ENCODE peak calls at places on chromosomes 4 and X, in four cellular contexts. W, O, G and U are unnamed samples.

GRCh38 chrX:46762963-46763362 is 4.0 kb upstream of the SLC9A7 start:
- DNase-seq in W (no peak), G (no peak), O (no peak), U (no peak)

GRCh38 chrX:136933617-136934145 is 53.2 kb upstream of the RBMX start:
- DNase-seq in O (no peak), W (no peak), G (no peak), U (no peak)

GRCh38 chr4:84927428-84927827 is 39.1 kb downstream of the WDFY3 start:
- DNase-seq in O (no peak), W (no peak), G (no peak), U (no peak)

GRCh38 chr4:138217567-138217966 is 24.6 kb downstream of the SLC7A11 start:
- DNase-seq in G (no peak), W (no peak), O (no peak), U (no peak)

GRCh38 chr4:105548483-105548882 is 3.9 kb upstream of the ARHGEF38 start:
- DNase-seq in O (no peak), G (no peak), W (peak; percentile 6), U (no peak)

GRCh38 chr4:138494931-138495330 is 252.8 kb upstream of the SLC7A11 start:
- DNase-seq in O (peak; percentile 4), G (peak; percentile 11), W (peak; percentile 57), U (peak; percentile 12)

GRCh38 chr4:100657187-100657586 is 139.4 kb upstream of the EMCN start:
- DNase-seq in O (no peak), W (no peak), G (no peak), U (no peak)

GRCh38 chrX:119654112-119654531 is 38.8 kb downstream of the SEPTIN6 start:
- DNase-seq in G (no peak), W (no peak), O (no peak), U (no peak)

GRCh38 chr4:68773699-68774098 is 42.1 kb upstream of the UGT2B10 start:
- DNase-seq in O (no peak), G (no peak), W (no peak), U (no peak)

GRCh38 chr4:16667464-16667863 is 231.0 kb downstream of the LDB2 start:
- DNase-seq in O (no peak), W (no peak), G (no peak), U (no peak)

GRCh38 chr4:95289028-95289634 is 259.6 kb downstream of the UNC5C start:
- DNase-seq in O (no peak), G (peak; percentile 89), W (peak; percentile 44), U (no peak)

GRCh38 chrX:9786839-9787635 is 808 bp downstream of the SHROOM2 start:
- DNase-seq in W (no peak), O (no peak), G (no peak), U (no peak)

GRCh38 chrX:9327747-9328145 is 137.1 kb upstream of the TBL1X start:
- DNase-seq in O (no peak), W (peak; percentile 46), G (no peak), U (no peak)

GRCh38 chr4:90328558-90328957 is 201.4 kb downstream of the CCSER1 start:
- DNase-seq in G (no peak), W (no peak), O (no peak), U (no peak)

GRCh38 chr4:115042496-115042895 is 70.9 kb downstream of the NDST4 start:
- DNase-seq in O (no peak), G (no peak), W (peak; percentile 6), U (peak; percentile 4)

GRCh38 chrX:42616981-42617380 is 161.0 kb downstream of the PPP1R2C start:
- DNase-seq in G (no peak), W (no peak), O (no peak), U (no peak)

GRCh38 chr4:107261241-107261874 is 225.2 kb upstream of the DKK2 start:
- DNase-seq in O (no peak), W (no peak), G (no peak), U (no peak)

GRCh38 chr4:182600093-182600492 is 317.1 kb downstream of the DCTD start:
- DNase-seq in W (no peak), G (no peak), O (no peak), U (no peak)

GRCh38 chrX:122913764-122914163 is 270.3 kb upstream of the GRIA3 start:
- DNase-seq in W (no peak), O (no peak), G (no peak), U (no peak)

GRCh38 chrX:136425996-136426395 is 61.8 kb upstream of the BRS3 start:
- DNase-seq in G (no peak), W (no peak), O (no peak), U (no peak)

GRCh38 chr4:126544276-126544675 is 1088.5 kb upstream of the INTU start:
- DNase-seq in G (no peak), W (no peak), O (no peak), U (no peak)

GRCh38 chrX:21374163-21374993 is at the start of gene CNKSR2:
- DNase-seq in O (no peak), G (no peak), W (peak; percentile 78), U (no peak)

GRCh38 chr4:71262161-71262560 is 76.7 kb upstream of the SLC4A4 start:
- DNase-seq in O (no peak), G (no peak), W (no peak), U (no peak)

GRCh38 chrX:151680805-151681204 is 14.5 kb upstream of the PRRG3 start:
- DNase-seq in O (peak; percentile 12), G (peak; percentile 78), W (peak; percentile 58), U (peak; percentile 45)

GRCh38 chr4:114654607-114655006 is 56.0 kb downstream of the UGT8 start:
- DNase-seq in G (no peak), W (no peak), O (no peak), U (no peak)

GRCh38 chr4:99402765-99403164 is 32.4 kb downstream of the ADH7 start:
- DNase-seq in O (no peak), G (peak; percentile 6), W (no peak), U (no peak)

GRCh38 chrX:51743179-51743957 is at the start of gene GSPT2:
- DNase-seq in O (peak; percentile 34), W (peak; percentile 83), G (peak; percentile 67), U (no peak)

GRCh38 chrX:110383414-110383813 is 24.8 kb downstream of the RTL9 start:
- DNase-seq in O (no peak), G (no peak), W (no peak), U (no peak)

GRCh38 chr4:33068539-33068938 is 2348.4 kb downstream of the PCDH7 start:
- DNase-seq in W (no peak), G (no peak), O (no peak), U (no peak)
- TF ChIP-seq POLR2AphosphoS2 in W (no peak), G (no peak), O (no peak), U (no peak)

GRCh38 chrX:66680451-66680850 is 41.6 kb upstream of the EDA2R start:
- DNase-seq in W (no peak), O (no peak), G (no peak), U (no peak)

GRCh38 chrX:66684196-66684595 is 45.3 kb upstream of the EDA2R start:
- DNase-seq in G (no peak), W (no peak), O (no peak), U (no peak)
- TF ChIP-seq POLR2AphosphoS2 in G (no peak), W (no peak), O (no peak), U (no peak)

DNA sequence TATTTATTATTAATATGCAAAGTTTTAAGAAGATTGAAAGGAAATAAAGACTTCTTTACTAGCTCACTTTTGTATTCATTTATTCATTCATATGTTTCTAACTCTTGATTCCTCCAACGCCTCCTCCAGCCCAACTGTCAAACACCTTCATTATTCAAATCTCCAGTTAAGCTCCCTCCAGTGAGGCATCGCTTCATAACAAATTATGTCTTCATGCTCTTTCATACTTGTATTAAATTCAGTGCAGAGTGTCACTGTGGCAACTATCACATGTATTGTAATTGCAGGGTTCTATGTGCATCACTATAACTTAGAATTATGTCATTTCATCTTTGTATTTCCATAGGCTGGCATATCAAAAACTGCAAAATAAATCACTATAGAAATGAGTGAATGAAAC is 1394.2 kb upstream of the PCDH7 start:
- DNase-seq in W (no peak), G (no peak), O (no peak), U (no peak)
- TF ChIP-seq POLR2AphosphoS2 in W (no peak), G (no peak), O (no peak), U (no peak)

GRCh38 chr4:173074501-173074946 is 94.1 kb upstream of the GALNT7 start:
- DNase-seq in W (peak; percentile 39), O (no peak), G (no peak), U (no peak)
- TF ChIP-seq POLR2AphosphoS2 in W (no peak), O (no peak), G (no peak), U (no peak)

DNA sequence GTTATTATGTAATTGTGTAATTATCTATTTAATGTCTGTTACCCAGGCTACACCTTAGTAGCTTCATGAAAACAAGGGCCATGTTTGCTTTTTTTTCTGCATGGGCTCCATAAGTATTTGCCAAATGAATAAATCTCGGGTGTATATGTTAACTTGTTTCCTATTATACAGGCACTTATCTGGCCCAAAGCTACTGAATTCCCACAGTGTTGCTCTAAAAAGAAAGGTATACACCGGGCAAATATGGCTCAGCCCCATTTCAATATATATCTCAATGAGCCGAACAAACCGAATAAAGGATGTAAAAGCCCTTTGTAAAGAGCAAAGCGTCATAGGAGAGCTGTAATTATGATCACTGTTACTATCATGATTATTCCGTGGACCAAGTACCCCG is 767 bp downstream of the PAQR3 start:
- DNase-seq in O (no peak), W (no peak), G (no peak), U (no peak)
- TF ChIP-seq POLR2AphosphoS2 in O (no peak), W (no peak), G (no peak), U (no peak)

GRCh38 chr4:74456849-74457395 is 12.0 kb downstream of the AREG start:
- DNase-seq in G (no peak), W (peak; percentile 35), O (no peak), U (no peak)
- TF ChIP-seq POLR2AphosphoS2 in G (no peak), W (no peak), O (no peak), U (no peak)

GRCh38 chr4:80008351-80008750 is 64.7 kb downstream of the ANTXR2 start:
- DNase-seq in W (no peak), G (no peak), O (no peak), U (no peak)
- TF ChIP-seq POLR2AphosphoS2 in W (no peak), G (no peak), O (no peak), U (no peak)

GRCh38 chr4:47664051-47664826 is 173.6 kb downstream of the CORIN start:
- DNase-seq in O (no peak), G (no peak), W (no peak), U (no peak)

GRCh38 chr4:47668256-47668655 is 169.6 kb downstream of the CORIN start:
- DNase-seq in G (no peak), O (no peak), W (no peak), U (no peak)

GRCh38 chr4:47667552-47667951 is 170.3 kb downstream of the CORIN start:
- DNase-seq in O (no peak), W (no peak), G (no peak), U (no peak)

GRCh38 chr4:47668810-47669408 is 169.0 kb downstream of the CORIN start:
- DNase-seq in G (peak; percentile 57), O (no peak), W (peak; percentile 44), U (peak; percentile 32)

GRCh38 chr4:47662975-47663374 is 174.9 kb downstream of the CORIN start:
- DNase-seq in G (peak; percentile 48), W (peak; percentile 21), O (no peak), U (peak; percentile 23)
- TF ChIP-seq POLR2AphosphoS2 in G (no peak), W (no peak), O (no peak), U (no peak)